ENCODE peak calls at places on chromosomes 2 and 18, in five cellular contexts. One of them, this sample, is unnamed.

GRCh38 chr2:172021074-172021931 is 21.6 kb downstream of the METAP1D start:
- DNase-seq in psoas muscle: no peak
- DNase-seq in ovary: peak; percentile 52
- DNase-seq in kidney: no peak
- DNase-seq in MM.1S: no peak
- DNase-seq in this sample: no peak

GRCh38 chr2:41194235-41194634 is 742.3 kb upstream of the SLC8A1 start:
- DNase-seq in psoas muscle: no peak
- DNase-seq in ovary: peak; percentile 55
- DNase-seq in kidney: peak; percentile 70
- DNase-seq in MM.1S: no peak
- DNase-seq in this sample: no peak

GRCh38 chr2:179460530-179460929 is 195.9 kb upstream of the SESTD1 start:
- DNase-seq in psoas muscle: no peak
- DNase-seq in ovary: no peak
- DNase-seq in kidney: no peak
- DNase-seq in MM.1S: no peak
- DNase-seq in this sample: no peak

GRCh38 chr2:160596431-160596830 is 102.8 kb upstream of the RBMS1 start:
- DNase-seq in psoas muscle: no peak
- DNase-seq in ovary: no peak
- DNase-seq in kidney: no peak
- DNase-seq in MM.1S: no peak
- DNase-seq in this sample: no peak

GRCh38 chr2:120436885-120437603 is 91.1 kb downstream of the INHBB start:
- DNase-seq in psoas muscle: no peak
- DNase-seq in ovary: no peak
- DNase-seq in kidney: no peak
- DNase-seq in MM.1S: peak; percentile 30
- DNase-seq in this sample: no peak

GRCh38 chr2:86308984-86309695 is 28.3 kb downstream of the REEP1 start:
- DNase-seq in psoas muscle: no peak
- DNase-seq in ovary: no peak
- DNase-seq in kidney: no peak
- DNase-seq in MM.1S: no peak
- DNase-seq in this sample: peak; percentile 71

GRCh38 chr2:182597570-182597969 is 118.5 kb upstream of the DNAJC10 start:
- DNase-seq in psoas muscle: no peak
- DNase-seq in ovary: no peak
- DNase-seq in kidney: no peak
- DNase-seq in MM.1S: no peak
- DNase-seq in this sample: no peak

GRCh38 chr2:7992612-7993596 is 689.0 kb upstream of the ID2 start:
- DNase-seq in psoas muscle: no peak
- DNase-seq in ovary: no peak
- DNase-seq in kidney: no peak
- DNase-seq in MM.1S: no peak
- DNase-seq in this sample: no peak

GRCh38 chr2:182031956-182032355 is 46.3 kb downstream of the PPP1R1C start:
- DNase-seq in psoas muscle: no peak
- DNase-seq in ovary: no peak
- DNase-seq in kidney: no peak
- DNase-seq in MM.1S: no peak
- DNase-seq in this sample: no peak

GRCh38 chr2:23467618-23468017 is 82.6 kb downstream of the KLHL29 start:
- DNase-seq in psoas muscle: no peak
- DNase-seq in ovary: no peak
- DNase-seq in kidney: no peak
- DNase-seq in MM.1S: no peak
- DNase-seq in this sample: peak; percentile 55

GRCh38 chr2:40043191-40043590 is 264.1 kb upstream of the THUMPD2 start:
- DNase-seq in psoas muscle: no peak
- DNase-seq in ovary: no peak
- DNase-seq in kidney: no peak
- DNase-seq in MM.1S: no peak
- DNase-seq in this sample: no peak

GRCh38 chr18:4987452-4988405 is 209.3 kb downstream of the AKAIN1 start:
- DNase-seq in psoas muscle: no peak
- DNase-seq in ovary: no peak
- DNase-seq in kidney: no peak
- DNase-seq in MM.1S: no peak
- DNase-seq in this sample: no peak

GRCh38 chr18:45412577-45412976 is 202.7 kb upstream of the SLC14A2 start:
- DNase-seq in psoas muscle: no peak
- DNase-seq in ovary: no peak
- DNase-seq in kidney: no peak
- DNase-seq in MM.1S: no peak
- DNase-seq in this sample: no peak

GRCh38 chr2:176080540-176081355 is 3.0 kb downstream of the EVX2 start:
- DNase-seq in psoas muscle: no peak
- DNase-seq in ovary: no peak
- DNase-seq in kidney: peak; percentile 72
- DNase-seq in MM.1S: no peak
- DNase-seq in this sample: peak; percentile 90

GRCh38 chr2:149089068-149089467 is 50.6 kb downstream of the LYPD6B start:
- DNase-seq in psoas muscle: no peak
- DNase-seq in ovary: no peak
- DNase-seq in kidney: no peak
- DNase-seq in MM.1S: no peak
- DNase-seq in this sample: no peak

GRCh38 chr18:9653390-9653789 is 39.0 kb upstream of the PPP4R1 start:
- DNase-seq in psoas muscle: peak; percentile 46
- DNase-seq in ovary: peak; percentile 37
- DNase-seq in kidney: peak; percentile 82
- DNase-seq in MM.1S: no peak
- DNase-seq in this sample: peak; percentile 73

GRCh38 chr2:125822746-125823145 is 833.2 kb upstream of the GYPC start:
- DNase-seq in psoas muscle: no peak
- DNase-seq in ovary: no peak
- DNase-seq in kidney: no peak
- DNase-seq in MM.1S: no peak
- DNase-seq in this sample: no peak

GRCh38 chr2:99865818-99866676 is 276.3 kb downstream of the AFF3 start:
- DNase-seq in psoas muscle: no peak
- DNase-seq in ovary: no peak
- DNase-seq in kidney: no peak
- DNase-seq in MM.1S: no peak
- DNase-seq in this sample: no peak

GRCh38 chr2:43005975-43006833 is 213.8 kb upstream of the HAAO start:
- DNase-seq in psoas muscle: no peak
- DNase-seq in ovary: no peak
- DNase-seq in kidney: peak; percentile 64
- DNase-seq in MM.1S: no peak
- DNase-seq in this sample: no peak

GRCh38 chr2:229344151-229344551 is 73.1 kb upstream of the PID1 start:
- DNase-seq in psoas muscle: no peak
- DNase-seq in ovary: no peak
- DNase-seq in kidney: no peak
- DNase-seq in MM.1S: no peak
- DNase-seq in this sample: no peak

GRCh38 chr2:32825291-32825712 is 121.5 kb upstream of the LTBP1 start:
- DNase-seq in psoas muscle: no peak
- DNase-seq in ovary: peak; percentile 37
- DNase-seq in kidney: no peak
- DNase-seq in MM.1S: no peak
- DNase-seq in this sample: no peak

GRCh38 chr2:84938194-84938879 is 32.6 kb upstream of the KCMF1 start:
- DNase-seq in psoas muscle: no peak
- DNase-seq in ovary: no peak
- DNase-seq in kidney: no peak
- DNase-seq in MM.1S: peak; percentile 16
- DNase-seq in this sample: no peak

GRCh38 chr2:38013158-38013752 is 62.7 kb downstream of the CYP1B1 start:
- DNase-seq in psoas muscle: no peak
- DNase-seq in ovary: no peak
- DNase-seq in kidney: no peak
- DNase-seq in MM.1S: no peak
- DNase-seq in this sample: no peak

DNA sequence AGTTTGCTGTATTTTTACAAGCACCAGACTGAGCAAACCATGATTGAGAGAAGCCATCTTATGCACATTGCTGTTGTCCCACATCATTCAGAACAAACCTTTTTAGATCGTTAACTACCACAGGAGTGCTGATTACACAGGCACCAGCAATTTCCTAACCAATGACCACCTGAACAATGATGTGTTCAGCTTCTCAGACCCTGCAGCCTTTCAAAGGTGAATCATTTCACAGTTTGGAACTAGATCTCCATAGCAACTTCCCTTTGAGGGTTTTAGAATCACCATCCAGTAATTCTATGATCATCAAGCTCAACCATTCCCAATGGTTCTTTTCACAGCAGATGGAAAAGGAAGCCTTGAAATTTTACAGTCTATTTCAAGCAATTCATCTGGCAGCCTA is 71.4 kb downstream of the OLA1 start:
- DNase-seq in psoas muscle: no peak
- DNase-seq in ovary: no peak
- DNase-seq in kidney: no peak
- DNase-seq in MM.1S: no peak
- DNase-seq in this sample: no peak
- H3K4me1 ChIP-seq in psoas muscle: peaks cover 16% of the 10 kb centered on the region
- H3K4me1 ChIP-seq in ovary: no peaks in the 10 kb centered on the region
- H3K4me1 ChIP-seq in kidney: peaks cover 5% of the 10 kb centered on the region
- H3K4me1 ChIP-seq in MM.1S: no peaks in the 10 kb centered on the region
- H3K4me1 ChIP-seq in this sample: no peaks in the 10 kb centered on the region

DNA sequence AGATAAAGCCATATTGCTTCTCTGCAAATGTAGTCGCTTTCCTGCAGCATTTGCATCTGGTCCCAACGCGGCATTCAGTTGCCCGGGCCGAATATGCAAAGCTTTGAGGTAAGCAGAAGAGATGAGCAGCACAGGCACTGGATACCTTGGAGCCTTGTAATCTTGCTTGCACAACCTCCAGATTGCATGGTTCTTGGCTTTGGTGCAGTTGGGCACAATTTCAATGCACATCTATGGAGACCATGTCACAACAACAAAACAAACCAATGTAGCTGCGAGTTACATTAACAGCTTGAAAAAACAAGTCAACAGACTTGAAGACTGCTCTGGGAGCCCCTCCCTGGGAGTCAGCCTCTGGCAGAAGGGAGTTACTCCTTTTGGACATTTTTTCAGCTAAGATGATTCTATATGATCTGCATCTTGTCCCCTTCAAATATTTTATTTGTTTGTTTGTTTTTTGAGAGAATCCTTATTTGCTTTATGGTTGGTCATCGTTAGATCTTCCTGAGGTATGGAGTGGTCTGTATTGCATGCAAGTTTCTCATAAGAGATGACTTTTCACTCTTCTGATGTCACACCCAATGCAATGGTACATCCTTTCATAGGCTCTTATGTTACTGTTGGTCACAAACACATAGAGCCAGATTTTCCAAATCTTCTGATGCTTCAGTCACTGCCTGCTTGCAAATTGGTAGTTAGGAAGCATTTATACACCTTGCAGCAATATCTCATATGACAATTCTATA is 113.5 kb downstream of the EFEMP1 start:
- DNase-seq in psoas muscle: peak; percentile 53
- DNase-seq in ovary: no peak
- DNase-seq in kidney: no peak
- DNase-seq in MM.1S: no peak
- DNase-seq in this sample: peak; percentile 76
- H3K4me3 ChIP-seq in psoas muscle: no peak overlapping the region
- H3K4me3 ChIP-seq in ovary: no peak overlapping the region
- H3K4me3 ChIP-seq in kidney: no peak overlapping the region
- H3K4me3 ChIP-seq in MM.1S: no peak overlapping the region
- H3K4me3 ChIP-seq in this sample: no peak overlapping the region

GRCh38 chr18:47929681-47930085 is 776 bp downstream of the SMAD2 start:
- DNase-seq in psoas muscle: no peak
- DNase-seq in ovary: no peak
- DNase-seq in kidney: no peak
- DNase-seq in MM.1S: peak; percentile 55
- DNase-seq in this sample: no peak

GRCh38 chr18:47926101-47926850 is 4.2 kb downstream of the SMAD2 start:
- DNase-seq in psoas muscle: no peak
- DNase-seq in ovary: no peak
- DNase-seq in kidney: no peak
- DNase-seq in MM.1S: no peak
- DNase-seq in this sample: no peak

GRCh38 chr18:47930086-47930843 is at the start of gene SMAD2:
- DNase-seq in psoas muscle: peak; percentile 93
- DNase-seq in ovary: peak; percentile 89
- DNase-seq in kidney: peak; percentile 96
- DNase-seq in MM.1S: peak; percentile 69
- DNase-seq in this sample: peak; percentile 93

GRCh38 chr18:47930844-47931706 is 616 bp upstream of the SMAD2 start:
- DNase-seq in psoas muscle: peak; percentile 99
- DNase-seq in ovary: peak; percentile 97
- DNase-seq in kidney: peak; percentile 99
- DNase-seq in MM.1S: peak; percentile 97
- DNase-seq in this sample: peak; percentile 99

DNA sequence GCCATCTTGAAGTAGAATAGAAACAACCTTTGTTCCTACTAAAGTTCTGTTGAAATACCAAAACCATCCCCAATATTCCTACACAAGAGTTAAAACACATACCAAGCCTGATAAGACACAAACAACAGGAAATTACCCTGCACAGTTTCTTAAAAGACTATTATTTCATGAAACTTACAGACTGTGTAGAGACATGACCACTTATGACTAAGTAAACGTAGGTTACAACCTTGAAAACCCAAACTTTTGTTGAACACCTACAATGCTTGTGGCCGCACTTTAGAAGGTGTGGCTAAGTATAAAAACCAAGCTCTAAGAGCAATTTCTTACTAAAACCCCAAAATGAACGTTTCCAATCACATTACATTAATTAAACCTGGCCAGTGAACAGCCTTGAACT is 2.0 kb downstream of the SMAD2 start:
- DNase-seq in psoas muscle: no peak
- DNase-seq in ovary: no peak
- DNase-seq in kidney: no peak
- DNase-seq in MM.1S: no peak
- DNase-seq in this sample: no peak
- H3K4me1 ChIP-seq in psoas muscle: peaks cover 32% of the 10 kb centered on the region
- H3K4me1 ChIP-seq in ovary: no peaks in the 10 kb centered on the region
- H3K4me1 ChIP-seq in kidney: peaks cover 5% of the 10 kb centered on the region
- H3K4me1 ChIP-seq in MM.1S: peaks cover 16% of the 10 kb centered on the region
- H3K4me1 ChIP-seq in this sample: peaks cover 40% of the 10 kb centered on the region

GRCh38 chr2:101779190-101779589 is 81.7 kb downstream of the MAP4K4 start:
- DNase-seq in psoas muscle: no peak
- DNase-seq in ovary: no peak
- DNase-seq in kidney: no peak
- DNase-seq in MM.1S: no peak
- DNase-seq in this sample: no peak

GRCh38 chr2:101778102-101778501 is 80.6 kb downstream of the MAP4K4 start:
- DNase-seq in psoas muscle: no peak
- DNase-seq in ovary: no peak
- DNase-seq in kidney: no peak
- DNase-seq in MM.1S: no peak
- DNase-seq in this sample: no peak

GRCh38 chr2:101781326-101781725 is 83.8 kb downstream of the MAP4K4 start:
- DNase-seq in psoas muscle: no peak
- DNase-seq in ovary: no peak
- DNase-seq in kidney: no peak
- DNase-seq in MM.1S: no peak
- DNase-seq in this sample: no peak

GRCh38 chr2:101781730-101782426 is 84.4 kb downstream of the MAP4K4 start:
- DNase-seq in psoas muscle: no peak
- DNase-seq in ovary: no peak
- DNase-seq in kidney: no peak
- DNase-seq in MM.1S: no peak
- DNase-seq in this sample: no peak

GRCh38 chr2:101779652-101780051 is 82.1 kb downstream of the MAP4K4 start:
- DNase-seq in psoas muscle: no peak
- DNase-seq in ovary: no peak
- DNase-seq in kidney: no peak
- DNase-seq in MM.1S: no peak
- DNase-seq in this sample: no peak
- H3K4me3 ChIP-seq in psoas muscle: no peak overlapping the region
- H3K4me3 ChIP-seq in ovary: no peak overlapping the region
- H3K4me3 ChIP-seq in kidney: no peak overlapping the region
- H3K4me3 ChIP-seq in MM.1S: no peak overlapping the region
- H3K4me3 ChIP-seq in this sample: no peak overlapping the region

GRCh38 chr2:64975232-64975791 is 13.9 kb upstream of the SLC1A4 start:
- DNase-seq in psoas muscle: peak; percentile 90
- DNase-seq in ovary: peak; percentile 52
- DNase-seq in kidney: no peak
- DNase-seq in MM.1S: no peak
- DNase-seq in this sample: no peak
- H3K4me1 ChIP-seq in psoas muscle: peaks cover 65% of the 10 kb centered on the region
- H3K4me1 ChIP-seq in ovary: peaks cover 4% of the 10 kb centered on the region
- H3K4me1 ChIP-seq in kidney: peaks cover 4% of the 10 kb centered on the region
- H3K4me1 ChIP-seq in MM.1S: peaks cover 28% of the 10 kb centered on the region
- H3K4me1 ChIP-seq in this sample: peaks cover 14% of the 10 kb centered on the region